ENCODE peak calls at places on chromosomes 1 and 21, in ten cellular contexts. Z is endothelial cell of umbilical vein, P is KG1, C is WERI-Rb-1, H is lung, I is lower lobe of right lung, N is DMS153, U is heart right ventricle, V is heart left ventricle, M is 8988T. W is an unnamed sample.

GRCh38 chr1:204821476-204821875 is 49.2 kb upstream of the NFASC start:
- DNase-seq in Z (peak; percentile 44), P (no peak), C (no peak), H (no peak), I (no peak), N (no peak), U (no peak), V (no peak), M (no peak), W (no peak)

GRCh38 chr1:169527461-169528213 is 41.9 kb upstream of the SLC19A2 start:
- DNase-seq in Z (no peak), P (no peak), C (no peak), H (no peak), I (no peak), N (peak; percentile 79), U (no peak), V (no peak), M (no peak), W (no peak)

GRCh38 chr1:55074455-55074854 is 35.1 kb downstream of the PCSK9 start:
- DNase-seq in Z (no peak), P (no peak), C (no peak), H (no peak), I (no peak), N (no peak), U (no peak), V (no peak), M (no peak), W (no peak)

GRCh38 chr1:28737245-28738137 is 751 bp downstream of the YTHDF2 start:
- DNase-seq in Z (peak; percentile 76), P (no peak), C (peak; percentile 66), H (peak; percentile 51), I (peak; percentile 61), N (peak; percentile 73), U (peak; percentile 24), V (peak; percentile 39), M (no peak), W (peak; percentile 70)

GRCh38 chr1:155039308-155039669 is 5.7 kb downstream of the DCST1 start:
- DNase-seq in Z (no peak), P (no peak), C (no peak), H (no peak), I (no peak), N (no peak), U (no peak), V (no peak), M (no peak), W (no peak)

GRCh38 chr1:248823517-248824001 is 2.2 kb downstream of the SH3BP5L start:
- DNase-seq in Z (no peak), P (no peak), C (no peak), H (no peak), I (no peak), N (no peak), U (no peak), V (no peak), M (no peak), W (no peak)

GRCh38 chr1:203051841-203052324 is 25.6 kb downstream of the PPFIA4 start:
- DNase-seq in Z (no peak), P (no peak), C (peak; percentile 61), H (no peak), I (no peak), N (peak; percentile 30), U (no peak), V (no peak), M (no peak), W (no peak)

GRCh38 chr1:65514083-65514482 is 93.6 kb downstream of the LEPR start:
- DNase-seq in Z (no peak), P (no peak), C (no peak), H (no peak), I (no peak), N (no peak), U (no peak), V (no peak), M (no peak), W (no peak)

GRCh38 chr1:194466706-194467105 is 1280.3 kb upstream of the B3GALT2 start:
- DNase-seq in Z (no peak), P (no peak), C (peak; percentile 22), H (no peak), I (no peak), N (no peak), U (no peak), V (no peak), M (no peak), W (no peak)

GRCh38 chr1:236035681-236036101 is 29.2 kb downstream of the NID1 start:
- DNase-seq in Z (no peak), P (no peak), C (no peak), H (no peak), I (no peak), N (no peak), U (no peak), V (no peak), M (no peak), W (no peak)

GRCh38 chr21:26064506-26064905 is 106.1 kb downstream of the APP start:
- DNase-seq in Z (no peak), P (no peak), C (no peak), H (no peak), I (no peak), N (no peak), U (no peak), V (no peak), M (no peak), W (no peak)

GRCh38 chr1:32627596-32628162 is 22.7 kb downstream of the ZBTB8OS start:
- DNase-seq in Z (no peak), P (no peak), C (no peak), H (no peak), I (no peak), N (no peak), U (no peak), V (no peak), M (no peak), W (no peak)

GRCh38 chr1:239250353-239251035 is 135.9 kb upstream of the CHRM3 start:
- DNase-seq in Z (no peak), P (no peak), C (no peak), H (no peak), I (no peak), N (peak; percentile 37), U (no peak), V (no peak), M (no peak), W (no peak)

GRCh38 chr1:219174672-219175564 is 1.2 kb downstream of the LYPLAL1 start:
- DNase-seq in Z (peak; percentile 90), P (no peak), C (peak; percentile 30), H (peak; percentile 32), I (no peak), N (no peak), U (no peak), V (no peak), M (no peak), W (peak; percentile 44)

GRCh38 chr1:64268653-64269557 is 65.5 kb downstream of the UBE2U start:
- DNase-seq in Z (peak; percentile 76), P (peak; percentile 32), C (peak; percentile 66), H (peak; percentile 80), I (no peak), N (peak; percentile 68), U (no peak), V (peak; percentile 64), M (peak; percentile 11), W (peak; percentile 67)

GRCh38 chr21:15045017-15045416 is 19.8 kb downstream of the NRIP1 start:
- DNase-seq in Z (no peak), P (no peak), C (no peak), H (no peak), I (no peak), N (no peak), U (no peak), V (no peak), M (no peak), W (no peak)

GRCh38 chr1:220692436-220693228 is 2.5 kb downstream of the C1orf115 start:
- DNase-seq in Z (no peak), P (no peak), C (no peak), H (no peak), I (no peak), N (no peak), U (no peak), V (no peak), M (no peak), W (no peak)

GRCh38 chr1:23648576-23648975 is 43.0 kb upstream of the RPL11 start:
- DNase-seq in Z (no peak), P (no peak), C (no peak), H (no peak), I (no peak), N (no peak), U (no peak), V (no peak), M (no peak), W (no peak)

GRCh38 chr1:116569776-116570357 is 959 bp downstream of the CD58 start:
- DNase-seq in Z (no peak), P (no peak), C (no peak), H (peak; percentile 75), I (peak; percentile 73), N (no peak), U (peak; percentile 45), V (peak; percentile 66), M (no peak), W (peak; percentile 37)

GRCh38 chr1:229092377-229093257 is 178.3 kb upstream of the RAB4A start:
- DNase-seq in Z (no peak), P (no peak), C (no peak), H (no peak), I (no peak), N (no peak), U (no peak), V (no peak), M (no peak), W (no peak)

GRCh38 chr1:63112155-63112914 is 210.0 kb upstream of the FOXD3 start:
- DNase-seq in Z (no peak), P (no peak), C (no peak), H (no peak), I (no peak), N (no peak), U (no peak), V (no peak), M (no peak), W (no peak)

GRCh38 chr1:151593651-151594625 is 17.9 kb upstream of the SNX27 start:
- DNase-seq in Z (peak; percentile 51), P (no peak), C (peak; percentile 97), H (peak; percentile 81), I (peak; percentile 92), N (peak; percentile 78), U (peak; percentile 73), V (peak; percentile 71), M (peak; percentile 70), W (peak; percentile 89)

GRCh38 chr1:54229281-54229891 is 29.4 kb downstream of the MRPL37 start:
- DNase-seq in Z (peak; percentile 31), P (no peak), C (no peak), H (no peak), I (no peak), N (no peak), U (no peak), V (no peak), M (no peak), W (no peak)

GRCh38 chr1:90823686-90824085 is 106.6 kb upstream of the BARHL2 start:
- DNase-seq in Z (no peak), P (no peak), C (no peak), H (no peak), I (no peak), N (no peak), U (no peak), V (no peak), M (no peak), W (no peak)

GRCh38 chr1:80427886-80428285 is 1372.8 kb upstream of the ADGRL2 start:
- DNase-seq in Z (no peak), P (no peak), C (no peak), H (no peak), I (no peak), N (no peak), U (no peak), V (no peak), M (no peak), W (no peak)

GRCh38 chr1:10474613-10475507 is at the start of gene PEX14:
- DNase-seq in Z (peak; percentile 85), P (peak; percentile 44), C (peak; percentile 93), H (peak; percentile 89), I (peak; percentile 91), N (peak; percentile 69), U (peak; percentile 87), V (peak; percentile 91), M (peak; percentile 79), W (peak; percentile 86)

GRCh38 chr1:53654216-53655210 is 84.5 kb downstream of the GLIS1 start:
- DNase-seq in Z (no peak), P (no peak), C (no peak), H (no peak), I (no peak), N (no peak), U (no peak), V (no peak), M (no peak), W (no peak)

GRCh38 chr1:10629816-10630571 is 155.2 kb downstream of the PEX14 start:
- DNase-seq in Z (no peak), P (no peak), C (peak; percentile 40), H (no peak), I (peak; percentile 39), N (no peak), U (no peak), V (no peak), M (no peak), W (no peak)